ENCODE peak calls at places on chromosomes 11 and 22, in ten cellular contexts. One of them, this sample, is unnamed.

GRCh38 chr11:95230054-95231034 is 658 bp downstream of the SESN3 start:
- DNase-seq in left lung: peak
- DNase-seq in activated CD4-positive, alpha-beta T cell treated with anti-CD3 and anti-CD28 coated beads, Interleukin-2, amount 10 ng/mL, durations not matched to agents 7 days and 5 days: peak
- DNase-seq in OCI-LY7: peak
- DNase-seq in cardiac muscle cell: peak
- DNase-seq in dermis blood vessel endothelial cell: peak
- DNase-seq in mucosa of descending colon: peak
- DNase-seq in activated CD4-positive, CD25-positive, alpha-beta regulatory T cell: peak
- DNase-seq in GM03348: peak
- DNase-seq in AG08395: peak
- DNase-seq in this sample: peak

GRCh38 chr22:32053165-32053755 is 10.2 kb downstream of the SLC5A1 start:
- DNase-seq in GM03348: no peak
- DNase-seq in mucosa of descending colon: no peak
- DNase-seq in cardiac muscle cell: no peak
- DNase-seq in OCI-LY7: no peak
- DNase-seq in AG08395: no peak
- DNase-seq in activated CD4-positive, alpha-beta T cell treated with anti-CD3 and anti-CD28 coated beads, Interleukin-2, amount 10 ng/mL, durations not matched to agents 7 days and 5 days: no peak
- DNase-seq in left lung: no peak
- DNase-seq in activated CD4-positive, CD25-positive, alpha-beta regulatory T cell: no peak
- DNase-seq in dermis blood vessel endothelial cell: no peak
- DNase-seq in this sample: no peak

GRCh38 chr22:41382098-41382578 is 396 bp downstream of the TEF start:
- DNase-seq in dermis blood vessel endothelial cell: peak
- DNase-seq in activated CD4-positive, alpha-beta T cell treated with anti-CD3 and anti-CD28 coated beads, Interleukin-2, amount 10 ng/mL, durations not matched to agents 7 days and 5 days: peak
- DNase-seq in OCI-LY7: peak
- DNase-seq in AG08395: peak
- DNase-seq in activated CD4-positive, CD25-positive, alpha-beta regulatory T cell: peak
- DNase-seq in mucosa of descending colon: peak
- DNase-seq in left lung: peak
- DNase-seq in cardiac muscle cell: no peak
- DNase-seq in GM03348: peak
- DNase-seq in this sample: peak

GRCh38 chr11:57410287-57410686 is 16.6 kb downstream of the SLC43A3 start:
- DNase-seq in dermis blood vessel endothelial cell: no peak
- DNase-seq in OCI-LY7: no peak
- DNase-seq in cardiac muscle cell: peak
- DNase-seq in GM03348: peak
- DNase-seq in activated CD4-positive, CD25-positive, alpha-beta regulatory T cell: no peak
- DNase-seq in AG08395: peak
- DNase-seq in mucosa of descending colon: no peak
- DNase-seq in activated CD4-positive, alpha-beta T cell treated with anti-CD3 and anti-CD28 coated beads, Interleukin-2, amount 10 ng/mL, durations not matched to agents 7 days and 5 days: no peak
- DNase-seq in left lung: no peak
- DNase-seq in this sample: no peak

GRCh38 chr11:10455637-10456487 is 798 bp downstream of the AMPD3 start:
- DNase-seq in dermis blood vessel endothelial cell: peak
- DNase-seq in left lung: peak
- DNase-seq in activated CD4-positive, alpha-beta T cell treated with anti-CD3 and anti-CD28 coated beads, Interleukin-2, amount 10 ng/mL, durations not matched to agents 7 days and 5 days: peak
- DNase-seq in AG08395: peak
- DNase-seq in mucosa of descending colon: peak
- DNase-seq in activated CD4-positive, CD25-positive, alpha-beta regulatory T cell: peak
- DNase-seq in OCI-LY7: peak
- DNase-seq in GM03348: peak
- DNase-seq in cardiac muscle cell: peak
- DNase-seq in this sample: no peak

GRCh38 chr11:25859776-25860175 is 472.2 kb upstream of the ANO3 start:
- DNase-seq in activated CD4-positive, alpha-beta T cell treated with anti-CD3 and anti-CD28 coated beads, Interleukin-2, amount 10 ng/mL, durations not matched to agents 7 days and 5 days: no peak
- DNase-seq in AG08395: no peak
- DNase-seq in cardiac muscle cell: no peak
- DNase-seq in mucosa of descending colon: no peak
- DNase-seq in left lung: no peak
- DNase-seq in dermis blood vessel endothelial cell: no peak
- DNase-seq in GM03348: no peak
- DNase-seq in activated CD4-positive, CD25-positive, alpha-beta regulatory T cell: no peak
- DNase-seq in OCI-LY7: no peak
- DNase-seq in this sample: no peak

GRCh38 chr11:96045622-96046456 is 121.9 kb upstream of the MTMR2 start:
- DNase-seq in OCI-LY7: no peak
- DNase-seq in mucosa of descending colon: no peak
- DNase-seq in activated CD4-positive, CD25-positive, alpha-beta regulatory T cell: no peak
- DNase-seq in GM03348: peak
- DNase-seq in activated CD4-positive, alpha-beta T cell treated with anti-CD3 and anti-CD28 coated beads, Interleukin-2, amount 10 ng/mL, durations not matched to agents 7 days and 5 days: no peak
- DNase-seq in dermis blood vessel endothelial cell: peak
- DNase-seq in cardiac muscle cell: peak
- DNase-seq in left lung: no peak
- DNase-seq in AG08395: peak
- DNase-seq in this sample: no peak

GRCh38 chr22:35703861-35704584 is 13.6 kb upstream of the APOL5 start:
- DNase-seq in OCI-LY7: no peak
- DNase-seq in mucosa of descending colon: no peak
- DNase-seq in GM03348: no peak
- DNase-seq in activated CD4-positive, CD25-positive, alpha-beta regulatory T cell: no peak
- DNase-seq in left lung: no peak
- DNase-seq in activated CD4-positive, alpha-beta T cell treated with anti-CD3 and anti-CD28 coated beads, Interleukin-2, amount 10 ng/mL, durations not matched to agents 7 days and 5 days: no peak
- DNase-seq in dermis blood vessel endothelial cell: no peak
- DNase-seq in AG08395: no peak
- DNase-seq in cardiac muscle cell: peak
- DNase-seq in this sample: no peak

GRCh38 chr22:44523981-44524759 is 26.1 kb upstream of the RTL6 start:
- DNase-seq in dermis blood vessel endothelial cell: no peak
- DNase-seq in left lung: no peak
- DNase-seq in GM03348: peak
- DNase-seq in mucosa of descending colon: no peak
- DNase-seq in activated CD4-positive, CD25-positive, alpha-beta regulatory T cell: no peak
- DNase-seq in OCI-LY7: no peak
- DNase-seq in activated CD4-positive, alpha-beta T cell treated with anti-CD3 and anti-CD28 coated beads, Interleukin-2, amount 10 ng/mL, durations not matched to agents 7 days and 5 days: no peak
- DNase-seq in cardiac muscle cell: peak
- DNase-seq in AG08395: peak
- DNase-seq in this sample: peak

GRCh38 chr11:69546735-69547370 is 65.4 kb downstream of the LINC01488 start:
- DNase-seq in dermis blood vessel endothelial cell: no peak
- DNase-seq in GM03348: no peak
- DNase-seq in cardiac muscle cell: no peak
- DNase-seq in activated CD4-positive, alpha-beta T cell treated with anti-CD3 and anti-CD28 coated beads, Interleukin-2, amount 10 ng/mL, durations not matched to agents 7 days and 5 days: no peak
- DNase-seq in activated CD4-positive, CD25-positive, alpha-beta regulatory T cell: no peak
- DNase-seq in OCI-LY7: no peak
- DNase-seq in AG08395: no peak
- DNase-seq in mucosa of descending colon: no peak
- DNase-seq in left lung: no peak
- DNase-seq in this sample: peak

GRCh38 chr11:60265373-60266214 is 14.9 kb upstream of the MS4A4A start:
- DNase-seq in mucosa of descending colon: no peak
- DNase-seq in activated CD4-positive, alpha-beta T cell treated with anti-CD3 and anti-CD28 coated beads, Interleukin-2, amount 10 ng/mL, durations not matched to agents 7 days and 5 days: peak
- DNase-seq in activated CD4-positive, CD25-positive, alpha-beta regulatory T cell: no peak
- DNase-seq in OCI-LY7: peak
- DNase-seq in cardiac muscle cell: peak
- DNase-seq in GM03348: peak
- DNase-seq in AG08395: peak
- DNase-seq in dermis blood vessel endothelial cell: peak
- DNase-seq in left lung: no peak
- DNase-seq in this sample: no peak

GRCh38 chr11:102453286-102453797 is 777 bp upstream of the TMEM123 start:
- DNase-seq in mucosa of descending colon: no peak
- DNase-seq in activated CD4-positive, alpha-beta T cell treated with anti-CD3 and anti-CD28 coated beads, Interleukin-2, amount 10 ng/mL, durations not matched to agents 7 days and 5 days: no peak
- DNase-seq in OCI-LY7: peak
- DNase-seq in cardiac muscle cell: no peak
- DNase-seq in left lung: no peak
- DNase-seq in activated CD4-positive, CD25-positive, alpha-beta regulatory T cell: no peak
- DNase-seq in dermis blood vessel endothelial cell: no peak
- DNase-seq in AG08395: peak
- DNase-seq in GM03348: no peak
- DNase-seq in this sample: no peak

GRCh38 chr11:83502041-83502440 is 215.9 kb upstream of the CCDC90B start:
- DNase-seq in left lung: no peak
- DNase-seq in GM03348: no peak
- DNase-seq in OCI-LY7: no peak
- DNase-seq in dermis blood vessel endothelial cell: no peak
- DNase-seq in AG08395: no peak
- DNase-seq in activated CD4-positive, CD25-positive, alpha-beta regulatory T cell: no peak
- DNase-seq in activated CD4-positive, alpha-beta T cell treated with anti-CD3 and anti-CD28 coated beads, Interleukin-2, amount 10 ng/mL, durations not matched to agents 7 days and 5 days: no peak
- DNase-seq in cardiac muscle cell: no peak
- DNase-seq in mucosa of descending colon: no peak
- DNase-seq in this sample: no peak

GRCh38 chr11:46639197-46639839 is 22.0 kb downstream of the ATG13 start:
- DNase-seq in left lung: no peak
- DNase-seq in cardiac muscle cell: peak
- DNase-seq in OCI-LY7: no peak
- DNase-seq in mucosa of descending colon: no peak
- DNase-seq in dermis blood vessel endothelial cell: no peak
- DNase-seq in AG08395: no peak
- DNase-seq in activated CD4-positive, CD25-positive, alpha-beta regulatory T cell: no peak
- DNase-seq in GM03348: no peak
- DNase-seq in activated CD4-positive, alpha-beta T cell treated with anti-CD3 and anti-CD28 coated beads, Interleukin-2, amount 10 ng/mL, durations not matched to agents 7 days and 5 days: no peak
- DNase-seq in this sample: no peak

GRCh38 chr11:12240669-12241068 is 130.3 kb downstream of the MICAL2 start:
- DNase-seq in AG08395: no peak
- DNase-seq in dermis blood vessel endothelial cell: no peak
- DNase-seq in GM03348: no peak
- DNase-seq in mucosa of descending colon: no peak
- DNase-seq in left lung: no peak
- DNase-seq in activated CD4-positive, CD25-positive, alpha-beta regulatory T cell: no peak
- DNase-seq in OCI-LY7: no peak
- DNase-seq in cardiac muscle cell: no peak
- DNase-seq in activated CD4-positive, alpha-beta T cell treated with anti-CD3 and anti-CD28 coated beads, Interleukin-2, amount 10 ng/mL, durations not matched to agents 7 days and 5 days: no peak
- DNase-seq in this sample: no peak

GRCh38 chr22:30459206-30460052 is 12.4 kb downstream of the SEC14L3 start:
- DNase-seq in GM03348: no peak
- DNase-seq in activated CD4-positive, CD25-positive, alpha-beta regulatory T cell: no peak
- DNase-seq in dermis blood vessel endothelial cell: peak
- DNase-seq in cardiac muscle cell: peak
- DNase-seq in mucosa of descending colon: no peak
- DNase-seq in activated CD4-positive, alpha-beta T cell treated with anti-CD3 and anti-CD28 coated beads, Interleukin-2, amount 10 ng/mL, durations not matched to agents 7 days and 5 days: peak
- DNase-seq in OCI-LY7: peak
- DNase-seq in left lung: no peak
- DNase-seq in AG08395: no peak
- DNase-seq in this sample: no peak

GRCh38 chr11:13761250-13761649 is 92.8 kb downstream of the FAR1 start:
- DNase-seq in activated CD4-positive, alpha-beta T cell treated with anti-CD3 and anti-CD28 coated beads, Interleukin-2, amount 10 ng/mL, durations not matched to agents 7 days and 5 days: no peak
- DNase-seq in GM03348: peak
- DNase-seq in AG08395: peak
- DNase-seq in OCI-LY7: no peak
- DNase-seq in dermis blood vessel endothelial cell: no peak
- DNase-seq in activated CD4-positive, CD25-positive, alpha-beta regulatory T cell: no peak
- DNase-seq in cardiac muscle cell: no peak
- DNase-seq in mucosa of descending colon: no peak
- DNase-seq in left lung: no peak
- DNase-seq in this sample: no peak

GRCh38 chr11:66068923-66069714 is 953 bp upstream of the PACS1 start:
- DNase-seq in cardiac muscle cell: peak
- DNase-seq in mucosa of descending colon: no peak
- DNase-seq in AG08395: peak
- DNase-seq in OCI-LY7: peak
- DNase-seq in activated CD4-positive, alpha-beta T cell treated with anti-CD3 and anti-CD28 coated beads, Interleukin-2, amount 10 ng/mL, durations not matched to agents 7 days and 5 days: peak
- DNase-seq in GM03348: peak
- DNase-seq in left lung: no peak
- DNase-seq in activated CD4-positive, CD25-positive, alpha-beta regulatory T cell: no peak
- DNase-seq in dermis blood vessel endothelial cell: peak
- DNase-seq in this sample: no peak